ENCODE peak calls at places on chromosomes 5 and 9, in five cellular contexts. F, T, S, G and V are unnamed samples.

GRCh38 chr9:133153227-133154096 is 10.3 kb downstream of the GBGT1 start:
- DNase-seq in F (no peak), T (no peak), S (no peak), G (no peak), V (peak)

GRCh38 chr9:73684601-73685000 is 532.9 kb downstream of the ANXA1 start:
- DNase-seq in F (no peak), T (no peak), S (peak), G (no peak), V (no peak)

GRCh38 chr9:113635586-113635985 is 172.1 kb downstream of the RGS3 start:
- DNase-seq in F (no peak), T (no peak), S (no peak), G (no peak), V (no peak)

GRCh38 chr9:14769235-14769580 is 46.7 kb upstream of the CER1 start:
- DNase-seq in F (no peak), T (no peak), S (peak), G (no peak), V (peak)

GRCh38 chr5:39092581-39093350 is 18.6 kb upstream of the RICTOR start:
- DNase-seq in F (no peak), T (no peak), S (peak), G (no peak), V (no peak)

GRCh38 chr9:106587021-106587420 is 275.9 kb upstream of the ZNF462 start:
- DNase-seq in F (no peak), T (no peak), S (peak), G (no peak), V (no peak)

GRCh38 chr5:145811834-145812625 is 23.1 kb downstream of the PRELID2 start:
- DNase-seq in F (peak), T (no peak), S (no peak), G (no peak), V (no peak)

GRCh38 chr5:99460701-99461100 is 531.9 kb upstream of the CHD1 start:
- DNase-seq in F (no peak), T (no peak), S (no peak), G (no peak), V (no peak)

GRCh38 chr9:24293391-24293790 is 252.3 kb downstream of the IZUMO3 start:
- DNase-seq in F (no peak), T (no peak), S (no peak), G (no peak), V (no peak)

GRCh38 chr9:4423207-4423610 is 67.1 kb upstream of the SLC1A1 start:
- DNase-seq in F (no peak), T (no peak), S (no peak), G (no peak), V (no peak)

GRCh38 chr9:2583308-2584013 is 38.1 kb upstream of the VLDLR start:
- DNase-seq in F (peak), T (no peak), S (no peak), G (no peak), V (no peak)

GRCh38 chr9:114395196-114395595 is 7.4 kb upstream of the AKNA start:
- DNase-seq in F (no peak), T (no peak), S (no peak), G (no peak), V (no peak)

GRCh38 chr5:172527559-172527958 is 73.2 kb upstream of the SH3PXD2B start:
- DNase-seq in F (no peak), T (peak), S (no peak), G (no peak), V (no peak)

GRCh38 chr5:55856511-55857246 is 5.5 kb downstream of the IL31RA start:
- DNase-seq in F (no peak), T (no peak), S (no peak), G (no peak), V (no peak)

GRCh38 chr9:121398374-121398773 is 28.3 kb upstream of the STOM start:
- DNase-seq in F (no peak), T (no peak), S (peak), G (no peak), V (no peak)

GRCh38 chr9:122158202-122158601 is 1.4 kb downstream of the NDUFA8 start:
- DNase-seq in F (peak), T (peak), S (peak), G (peak), V (peak)

GRCh38 chr5:114789773-114790402 is 379.8 kb downstream of the TRIM36 start:
- DNase-seq in F (no peak), T (no peak), S (peak), G (no peak), V (no peak)

GRCh38 chr9:131668439-131669233 is 71.2 kb downstream of the RAPGEF1 start:
- DNase-seq in F (no peak), T (no peak), S (peak), G (no peak), V (peak)
- TF ChIP-seq CTCF in F (no peak), T (no peak), S (no peak), G (no peak), V (peak)

GRCh38 chr5:140806834-140807775 is at the start of gene PCDHA4:
- DNase-seq in F (no peak), T (peak), S (no peak), G (peak), V (no peak)
- TF ChIP-seq CTCF in F (peak), T (no peak), S (no peak), G (peak), V (peak)

DNA sequence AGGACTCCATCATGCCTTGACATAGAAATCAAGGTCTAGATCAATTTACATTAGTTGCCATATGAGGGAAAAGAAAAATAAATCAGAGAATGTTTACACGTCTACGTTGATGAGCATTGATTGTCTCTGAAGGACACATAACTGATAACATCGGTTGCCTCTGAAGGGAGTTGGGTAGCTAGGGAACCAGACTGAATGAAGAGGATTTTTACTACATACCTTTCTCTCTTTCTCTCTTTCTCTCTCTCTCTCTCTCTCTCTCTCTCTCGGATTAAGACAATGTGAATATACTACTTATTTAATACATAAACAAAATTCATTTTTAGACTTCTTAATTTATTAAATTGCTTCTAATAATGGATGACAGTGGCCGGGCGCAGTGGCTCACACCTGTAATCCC is 118.4 kb upstream of the DAPK1 start:
- DNase-seq in F (no peak), T (no peak), S (no peak), G (no peak), V (no peak)
- TF ChIP-seq CTCF in F (no peak), T (no peak), S (no peak), G (no peak), V (no peak)

DNA sequence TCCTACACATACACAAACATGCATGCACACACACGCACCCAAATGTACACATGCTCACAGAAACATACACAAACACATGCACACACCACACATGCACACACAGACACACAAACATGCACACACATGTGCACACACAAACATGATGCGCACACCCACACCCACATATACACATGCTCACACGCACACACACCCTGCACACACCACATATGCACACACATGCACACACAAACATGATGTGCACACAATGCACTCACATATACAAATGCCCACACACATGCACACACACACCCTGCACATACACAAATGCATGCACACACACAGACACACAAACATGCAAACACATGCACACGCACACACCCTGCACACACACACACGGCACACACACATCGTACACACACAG is 7.3 kb upstream of the IER5L start:
- DNase-seq in F (no peak), T (no peak), S (no peak), G (no peak), V (no peak)
- TF ChIP-seq CTCF in F (no peak), T (no peak), S (no peak), G (no peak), V (no peak)

DNA sequence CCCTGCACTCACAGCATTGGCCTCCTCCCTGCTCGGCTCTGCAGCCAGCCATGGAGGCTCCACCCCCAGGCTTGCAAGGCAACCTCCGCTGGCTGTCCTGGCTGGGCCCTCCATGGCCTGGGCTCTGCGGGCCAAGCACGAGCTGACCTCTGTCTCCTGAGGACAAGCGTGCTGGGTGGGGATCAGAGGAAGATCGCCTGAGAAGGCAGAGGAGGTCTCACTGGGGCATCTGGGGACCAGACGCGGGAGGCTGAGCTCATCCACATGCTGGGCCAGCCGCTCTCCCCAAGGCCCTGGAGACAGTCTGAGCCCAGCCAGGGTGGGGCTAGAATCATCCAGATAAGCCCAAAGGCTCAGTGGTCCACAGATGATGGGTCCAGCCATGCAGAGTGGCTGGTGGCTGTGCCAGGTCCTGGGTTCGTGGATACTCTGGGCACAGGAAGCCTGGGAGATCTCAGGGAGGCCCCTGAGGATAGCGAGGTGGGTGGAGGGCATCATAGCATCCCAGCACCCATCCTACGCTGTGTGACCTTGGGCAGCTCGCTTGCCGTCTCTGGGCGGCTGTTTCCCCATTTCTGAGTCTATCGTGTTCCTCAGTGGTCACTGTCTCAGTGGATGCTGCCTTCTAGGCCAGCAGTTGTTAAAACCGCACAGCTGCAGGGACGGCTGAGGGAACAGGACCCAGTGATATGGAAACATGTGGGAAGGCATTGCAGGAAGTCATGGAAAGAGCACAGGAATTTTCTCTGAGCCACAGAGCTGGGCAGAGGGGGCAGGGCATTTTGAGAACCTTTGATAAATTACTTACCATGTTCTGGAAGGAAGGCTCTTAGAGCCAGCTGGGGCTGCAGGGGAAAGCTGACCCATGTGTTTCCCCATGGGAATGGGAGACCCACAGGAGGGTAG is 86.6 kb upstream of the COL5A1 start:
- DNase-seq in F (no peak), T (no peak), S (no peak), G (no peak), V (peak)
- TF ChIP-seq CTCF in F (no peak), T (no peak), S (no peak), G (no peak), V (no peak)

GRCh38 chr5:149834246-149834855 is 104.2 kb downstream of the PPARGC1B start:
- DNase-seq in F (peak), T (peak), S (peak), G (peak), V (peak)
- TF ChIP-seq CTCF in F (peak), T (peak), S (peak), G (peak), V (peak)

GRCh38 chr9:112084334-112084733 is 90.8 kb downstream of the SUSD1 start:
- DNase-seq in F (no peak), T (peak), S (no peak), G (no peak), V (no peak)

GRCh38 chr9:112081918-112082729 is 93.0 kb downstream of the SUSD1 start:
- DNase-seq in F (no peak), T (no peak), S (no peak), G (no peak), V (no peak)

GRCh38 chr9:112084907-112085306 is 90.2 kb downstream of the SUSD1 start:
- DNase-seq in F (no peak), T (no peak), S (no peak), G (no peak), V (no peak)

GRCh38 chr9:112087506-112087905 is 87.6 kb downstream of the SUSD1 start:
- DNase-seq in F (no peak), T (no peak), S (no peak), G (no peak), V (no peak)

DNA sequence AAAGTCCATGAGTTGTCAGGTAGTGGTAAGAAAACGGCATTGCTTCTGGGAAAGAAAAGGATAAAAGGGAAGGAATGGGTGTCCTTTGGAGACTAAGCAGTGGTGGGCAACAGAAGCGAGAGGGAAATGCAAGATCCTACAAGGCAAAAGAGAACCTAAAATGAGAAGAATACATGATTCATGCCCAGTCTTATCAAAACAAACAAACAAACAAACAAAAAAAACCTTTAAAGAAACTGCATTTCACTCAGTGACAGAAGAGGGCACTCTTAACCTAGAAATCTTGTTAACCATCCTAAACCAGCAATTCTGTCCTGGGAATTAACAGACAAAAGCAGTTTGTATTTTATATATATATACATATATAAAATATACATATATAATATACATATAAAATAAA is 88.5 kb downstream of the SUSD1 start:
- DNase-seq in F (no peak), T (no peak), S (peak), G (no peak), V (no peak)
- TF ChIP-seq CTCF in F (peak), T (peak), S (peak), G (peak), V (peak)

GRCh38 chr5:28473531-28474107 is 1435.2 kb upstream of the CDH9 start:
- DNase-seq in F (no peak), T (no peak), S (peak), G (no peak), V (no peak)
- TF ChIP-seq CTCF in F (no peak), T (no peak), S (peak), G (peak), V (peak)

GRCh38 chr5:67372887-67373286 is 176.3 kb upstream of the CD180 start:
- DNase-seq in F (no peak), T (no peak), S (no peak), G (no peak), V (no peak)

GRCh38 chr5:67377651-67378050 is 181.1 kb upstream of the CD180 start:
- DNase-seq in F (no peak), T (no peak), S (no peak), G (no peak), V (peak)

GRCh38 chr5:67373518-67373917 is 176.9 kb upstream of the CD180 start:
- DNase-seq in F (no peak), T (no peak), S (no peak), G (no peak), V (no peak)

GRCh38 chr5:67374378-67374777 is 177.8 kb upstream of the CD180 start:
- DNase-seq in F (no peak), T (no peak), S (no peak), G (no peak), V (no peak)

GRCh38 chr5:67375606-67376005 is 179.0 kb upstream of the CD180 start:
- DNase-seq in F (no peak), T (no peak), S (no peak), G (no peak), V (no peak)
- TF ChIP-seq CTCF in F (no peak), T (no peak), S (no peak), G (no peak), V (peak)

DNA sequence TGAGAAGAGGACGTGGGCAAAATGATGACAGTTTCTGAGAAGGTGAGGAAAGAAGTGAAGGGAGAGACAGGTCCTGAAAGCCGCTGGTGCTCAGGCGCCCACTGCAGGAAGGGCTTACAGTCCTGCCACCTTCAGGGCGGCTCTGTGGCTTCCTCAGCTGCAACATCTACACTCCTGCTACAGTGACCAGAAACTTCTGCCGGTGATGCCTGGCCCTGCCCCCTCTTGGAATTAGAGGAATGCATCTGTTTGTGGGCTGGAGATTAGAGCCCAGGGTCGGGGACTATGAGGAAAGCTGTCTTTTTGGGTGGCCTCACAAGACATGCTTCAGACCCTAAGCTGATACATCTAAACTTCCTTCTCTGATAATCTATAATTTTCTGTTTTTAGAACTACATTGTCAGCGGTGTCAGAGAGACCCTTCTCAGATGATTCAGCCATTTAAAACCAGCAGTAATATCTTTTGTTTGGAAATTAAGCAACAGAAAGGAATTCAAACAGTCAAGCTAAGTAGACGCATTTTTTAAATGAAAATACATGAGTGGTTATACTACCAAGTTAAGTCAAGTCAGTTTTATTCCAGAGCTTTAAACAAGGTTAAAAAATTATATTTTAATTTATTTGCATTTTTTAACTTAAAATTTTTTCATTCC is 30.4 kb downstream of the PRDM6 start:
- DNase-seq in F (no peak), T (no peak), S (peak), G (no peak), V (no peak)
- TF ChIP-seq CTCF in F (no peak), T (no peak), S (no peak), G (no peak), V (no peak)